ENCODE peak calls at places on chromosomes 1 and 21, in eight cellular contexts. Y is hepatocyte, A is upper lobe of right lung, Q is fibroblast of lung, X is ovary, L is neural progenitor cell, D is left ventricle myocardium inferior, G is testis. N is an unnamed sample.

GRCh38 chr1:11479375-11479979 is 522 bp downstream of the DISP3 start:
- DNase-seq in Y (no peak), A (no peak), Q (no peak), X (no peak), L (peak; percentile 44), D (no peak), G (no peak), N (no peak)

GRCh38 chr1:54542120-54542961 is 5.7 kb upstream of the ACOT11 start:
- DNase-seq in Y (peak; percentile 89), A (peak; percentile 82), Q (peak; percentile 86), X (peak; percentile 87), L (peak; percentile 86), D (peak; percentile 59), G (peak; percentile 71), N (peak; percentile 71)

GRCh38 chr1:244817415-244817894 is 18.0 kb upstream of the COX20 start:
- DNase-seq in Y (peak; percentile 53), A (no peak), Q (no peak), X (no peak), L (no peak), D (no peak), G (no peak), N (no peak)

GRCh38 chr1:78743626-78744025 is 94.0 kb downstream of the IFI44 start:
- DNase-seq in Y (no peak), A (no peak), Q (peak; percentile 61), X (no peak), L (no peak), D (no peak), G (no peak), N (no peak)

GRCh38 chr1:100721502-100722205 is 2.1 kb downstream of the VCAM1 start:
- DNase-seq in Y (peak; percentile 61), A (no peak), Q (peak; percentile 94), X (no peak), L (no peak), D (no peak), G (peak; percentile 52), N (no peak)

GRCh38 chr1:21244986-21245687 is 45.1 kb downstream of the ECE1 start:
- DNase-seq in Y (no peak), A (no peak), Q (no peak), X (no peak), L (peak; percentile 33), D (no peak), G (no peak), N (no peak)

GRCh38 chr21:16154961-16155360 is 425.2 kb downstream of the USP25 start:
- DNase-seq in Y (no peak), A (no peak), Q (no peak), X (no peak), L (peak; percentile 22), D (no peak), G (no peak), N (no peak)

GRCh38 chr1:167081594-167081993 is 8.6 kb downstream of the GPA33 start:
- DNase-seq in Y (no peak), A (no peak), Q (no peak), X (no peak), L (no peak), D (no peak), G (no peak), N (no peak)

GRCh38 chr21:40620386-40621145 is 226.4 kb downstream of the DSCAM start:
- DNase-seq in Y (no peak), A (no peak), Q (peak; percentile 39), X (no peak), L (no peak), D (no peak), G (no peak), N (no peak)

GRCh38 chr21:32349333-32349944 is 43.4 kb downstream of the URB1 start:
- DNase-seq in Y (no peak), A (no peak), Q (no peak), X (no peak), L (no peak), D (no peak), G (no peak), N (no peak)

GRCh38 chr1:30745156-30745833 is 12.3 kb downstream of the LAPTM5 start:
- DNase-seq in Y (peak; percentile 72), A (no peak), Q (no peak), X (no peak), L (no peak), D (no peak), G (no peak), N (no peak)

DNA sequence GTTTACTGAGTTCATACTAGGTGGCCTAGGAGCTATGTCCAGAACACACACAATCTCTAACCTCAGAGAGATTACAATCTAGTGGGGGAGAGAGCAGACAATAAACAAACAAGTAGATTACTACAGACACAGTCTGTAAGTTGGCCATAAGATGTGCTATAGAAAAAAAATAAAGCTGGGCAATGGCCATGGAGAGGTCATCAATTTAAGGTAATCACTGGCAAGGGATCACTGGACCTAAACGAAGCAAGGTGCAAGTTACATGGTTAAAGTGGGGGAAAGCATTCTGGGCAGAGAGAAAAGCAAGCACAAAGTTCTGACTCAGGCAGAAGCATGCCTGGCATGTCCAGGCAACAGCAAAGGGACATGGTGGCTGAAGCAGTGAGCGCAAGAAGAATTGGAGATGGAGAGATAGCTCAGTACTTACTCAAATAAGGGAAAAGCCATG is 147.0 kb downstream of the RERE start:
- DNase-seq in Y (no peak), A (no peak), Q (peak; percentile 67), X (no peak), L (no peak), D (no peak), G (no peak), N (no peak)
- H3K4me3 ChIP-seq in Y (no peak overlapping the region), A (no peak overlapping the region), Q (no peak overlapping the region), X (no peak overlapping the region), L (no peak overlapping the region), D (no peak overlapping the region), G (no peak overlapping the region), N (no peak overlapping the region)

GRCh38 chr1:206737729-206738222 is 32.8 kb upstream of the IL19 start:
- DNase-seq in Y (no peak), A (no peak), Q (no peak), X (no peak), L (no peak), D (no peak), G (peak; percentile 75), N (no peak)

GRCh38 chr1:206741142-206741701 is 29.4 kb upstream of the IL19 start:
- DNase-seq in Y (no peak), A (no peak), Q (no peak), X (no peak), L (no peak), D (no peak), G (no peak), N (no peak)

GRCh38 chr1:206739411-206740076 is 31.0 kb upstream of the IL19 start:
- DNase-seq in Y (no peak), A (no peak), Q (no peak), X (no peak), L (no peak), D (no peak), G (no peak), N (peak; percentile 88)

GRCh38 chr1:206736878-206737728 is 33.5 kb upstream of the IL19 start:
- DNase-seq in Y (no peak), A (no peak), Q (no peak), X (no peak), L (no peak), D (no peak), G (no peak), N (no peak)

GRCh38 chr1:206738370-206739366 is 31.9 kb upstream of the IL19 start:
- DNase-seq in Y (no peak), A (no peak), Q (peak; percentile 33), X (no peak), L (peak; percentile 29), D (no peak), G (no peak), N (no peak)
- TF ChIP-seq CTCF in Y (peak; percentile 32), A (peak; percentile 33), Q (peak; percentile 45), X (no peak), L (peak; percentile 52), D (peak; percentile 22), G (no peak), N (peak; percentile 26)

GRCh38 chr21:43806017-43806710 is 16.8 kb downstream of the RRP1 start:
- DNase-seq in Y (no peak), A (no peak), Q (no peak), X (no peak), L (no peak), D (no peak), G (no peak), N (no peak)

GRCh38 chr21:43803558-43804300 is 14.4 kb downstream of the RRP1 start:
- DNase-seq in Y (no peak), A (no peak), Q (no peak), X (no peak), L (no peak), D (no peak), G (no peak), N (no peak)

GRCh38 chr21:43802713-43803313 is 13.4 kb downstream of the RRP1 start:
- DNase-seq in Y (no peak), A (no peak), Q (no peak), X (no peak), L (no peak), D (no peak), G (no peak), N (no peak)

GRCh38 chr21:43808367-43808766 is 19.0 kb downstream of the RRP1 start:
- DNase-seq in Y (no peak), A (no peak), Q (no peak), X (no peak), L (no peak), D (no peak), G (no peak), N (no peak)

DNA sequence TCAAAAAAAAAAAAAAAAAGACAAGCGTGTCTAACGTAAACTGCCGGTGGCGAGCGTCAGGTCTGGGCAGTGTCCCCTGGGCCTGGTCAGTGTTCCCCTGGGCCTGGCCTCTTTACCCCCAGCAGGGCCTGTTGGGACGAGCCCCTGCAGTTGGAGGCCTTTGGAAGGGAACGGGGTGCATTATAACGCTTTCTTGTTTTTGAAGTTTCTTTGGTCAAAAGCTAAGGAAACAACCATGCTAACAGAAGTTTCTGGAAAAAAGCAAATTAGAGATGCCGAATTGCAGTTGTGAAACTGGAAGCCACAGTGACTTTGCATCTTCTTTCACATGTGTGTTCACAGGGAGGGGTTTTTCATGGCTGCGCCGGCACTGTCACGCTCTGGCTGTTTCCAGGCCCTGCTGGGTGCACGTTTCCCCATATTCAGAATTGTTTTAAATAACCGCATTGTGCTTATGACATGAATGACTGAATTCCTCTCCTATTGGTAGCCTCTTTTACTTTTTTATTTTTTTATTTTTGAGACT is 16.0 kb downstream of the RRP1 start:
- DNase-seq in Y (no peak), A (no peak), Q (no peak), X (no peak), L (no peak), D (no peak), G (no peak), N (peak; percentile 89)
- H3K36me3 ChIP-seq in Y (no peaks in the 10 kb centered on the region), A (peaks cover 31% of the 10 kb centered on the region), Q (peaks cover 19% of the 10 kb centered on the region), X (no peaks in the 10 kb centered on the region), L (no peaks in the 10 kb centered on the region), D (peaks cover 40% of the 10 kb centered on the region), G (no peaks in the 10 kb centered on the region), N (peaks cover 34% of the 10 kb centered on the region)

DNA sequence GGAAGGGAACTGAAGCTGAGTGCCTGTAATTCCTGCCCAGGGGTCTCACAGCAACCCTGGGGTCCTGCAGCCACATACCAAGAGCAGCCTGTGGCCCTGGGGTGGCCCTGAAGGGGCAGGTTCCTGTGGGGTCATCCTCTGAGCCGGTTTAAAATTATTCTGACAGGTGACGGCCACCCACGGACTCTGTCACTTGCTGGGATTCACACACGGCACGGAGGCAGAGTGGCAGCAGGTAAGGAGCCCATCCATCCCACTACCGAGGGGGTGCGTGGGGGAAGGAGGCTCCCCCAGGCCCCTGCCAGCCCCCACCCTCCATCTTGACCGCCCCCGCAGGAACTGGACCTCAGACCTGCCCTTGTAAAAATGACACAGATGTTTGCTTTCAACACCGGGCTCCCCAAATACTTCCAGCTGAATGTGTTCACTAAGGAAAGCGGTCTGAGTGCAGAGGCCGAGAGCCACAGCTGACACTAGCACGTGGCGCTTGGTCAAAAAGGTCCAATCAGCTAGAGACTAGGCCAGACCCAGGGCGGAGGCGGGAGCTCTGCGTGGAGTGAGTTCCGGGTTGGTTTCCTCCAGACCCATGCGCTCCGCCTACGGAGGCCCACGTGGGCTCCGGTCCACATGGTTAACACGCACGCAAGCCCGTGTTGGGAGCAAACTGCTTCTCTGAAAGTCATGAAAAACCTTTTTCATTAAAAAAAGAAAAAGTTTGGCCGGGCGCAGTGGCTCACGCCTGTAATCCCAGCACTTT is 10.0 kb downstream of the YBEY start:
- DNase-seq in Y (peak; percentile 38), A (peak; percentile 91), Q (peak; percentile 40), X (peak; percentile 85), L (no peak), D (peak; percentile 92), G (peak; percentile 88), N (no peak)
- H3K4me3 ChIP-seq in Y (no peak overlapping the region), A (peak overlapping the region; percentile 5), Q (no peak overlapping the region), X (no peak overlapping the region), L (no peak overlapping the region), D (peak overlapping the region; percentile 70), G (no peak overlapping the region), N (no peak overlapping the region)

N was measured in GM06990.